ENCODE peak calls at places on chromosome 7, in five cellular contexts. One of them, this sample, is unnamed.

GRCh38 chr7:48537561-48537960 is 366.3 kb downstream of the ABCA13 start:
- DNase-seq in B cell: no peak
- DNase-seq in Panc1: no peak
- DNase-seq in GM12878: no peak
- DNase-seq in A549: no peak
- DNase-seq in this sample: no peak

GRCh38 chr7:74271742-74272141 is 17.5 kb upstream of the CLIP2 start:
- DNase-seq in B cell: no peak
- DNase-seq in Panc1: no peak
- DNase-seq in A549: no peak
- DNase-seq in GM12878: no peak
- DNase-seq in this sample: no peak

GRCh38 chr7:140597425-140597949 is 43.1 kb downstream of the DENND2A start:
- DNase-seq in GM12878: no peak
- DNase-seq in A549: no peak
- DNase-seq in B cell: no peak
- DNase-seq in Panc1: no peak
- DNase-seq in this sample: no peak

GRCh38 chr7:2554654-2555053 is 670 bp downstream of the BRAT1 start:
- DNase-seq in A549: no peak
- DNase-seq in B cell: no peak
- DNase-seq in GM12878: no peak
- DNase-seq in Panc1: no peak
- DNase-seq in this sample: no peak

GRCh38 chr7:100556541-100556940 is 17.2 kb downstream of the SAP25 start:
- DNase-seq in Panc1: no peak
- DNase-seq in A549: no peak
- DNase-seq in B cell: no peak
- DNase-seq in GM12878: no peak
- DNase-seq in this sample: no peak

GRCh38 chr7:99617187-99617781 is 538 bp downstream of the ZSCAN25 start:
- DNase-seq in GM12878: no peak
- DNase-seq in B cell: no peak
- DNase-seq in A549: peak
- DNase-seq in Panc1: no peak
- DNase-seq in this sample: no peak

GRCh38 chr7:106153891-106154449 is 41.9 kb upstream of the SYPL1 start:
- DNase-seq in B cell: peak
- DNase-seq in A549: peak
- DNase-seq in GM12878: peak
- DNase-seq in Panc1: peak
- DNase-seq in this sample: peak

GRCh38 chr7:130960208-130960988 is 226.4 kb upstream of the KLF14 start:
- DNase-seq in GM12878: peak
- DNase-seq in A549: peak
- DNase-seq in B cell: peak
- DNase-seq in Panc1: peak
- DNase-seq in this sample: peak

GRCh38 chr7:99473315-99473596 is 566 bp downstream of the ZNF789 start:
- DNase-seq in Panc1: no peak
- DNase-seq in GM12878: peak
- DNase-seq in A549: peak
- DNase-seq in B cell: peak
- DNase-seq in this sample: no peak

GRCh38 chr7:158078161-158078910 is 509.3 kb downstream of the PTPRN2 start:
- DNase-seq in A549: no peak
- DNase-seq in GM12878: no peak
- DNase-seq in Panc1: no peak
- DNase-seq in B cell: no peak
- DNase-seq in this sample: no peak

GRCh38 chr7:1899201-1899600 is 229.1 kb downstream of the ELFN1 start:
- DNase-seq in GM12878: no peak
- DNase-seq in A549: no peak
- DNase-seq in B cell: no peak
- DNase-seq in Panc1: no peak
- DNase-seq in this sample: no peak

GRCh38 chr7:81693894-81694293 is 76.0 kb downstream of the HGF start:
- DNase-seq in Panc1: no peak
- DNase-seq in GM12878: no peak
- DNase-seq in A549: no peak
- DNase-seq in B cell: no peak
- DNase-seq in this sample: no peak

GRCh38 chr7:130433336-130433735 is 7.5 kb downstream of the CEP41 start:
- DNase-seq in Panc1: no peak
- DNase-seq in A549: no peak
- DNase-seq in B cell: no peak
- DNase-seq in GM12878: no peak
- DNase-seq in this sample: no peak

GRCh38 chr7:80277434-80278427 is 143.1 kb downstream of the GNAI1 start:
- DNase-seq in Panc1: no peak
- DNase-seq in A549: peak
- DNase-seq in GM12878: no peak
- DNase-seq in B cell: no peak
- DNase-seq in this sample: no peak

GRCh38 chr7:94040254-94040653 is 36.1 kb upstream of the BET1 start:
- DNase-seq in GM12878: no peak
- DNase-seq in B cell: no peak
- DNase-seq in Panc1: no peak
- DNase-seq in A549: no peak
- DNase-seq in this sample: no peak

GRCh38 chr7:75734586-75735047 is 4.1 kb downstream of the HIP1 start:
- DNase-seq in A549: peak
- DNase-seq in Panc1: no peak
- DNase-seq in GM12878: no peak
- DNase-seq in B cell: no peak
- DNase-seq in this sample: no peak

GRCh38 chr7:42107484-42107883 is 129.5 kb downstream of the GLI3 start:
- DNase-seq in B cell: no peak
- DNase-seq in A549: no peak
- DNase-seq in GM12878: no peak
- DNase-seq in Panc1: no peak
- DNase-seq in this sample: no peak

GRCh38 chr7:123557016-123557630 is 495 bp downstream of the NDUFA5 start:
- DNase-seq in B cell: no peak
- DNase-seq in Panc1: no peak
- DNase-seq in A549: no peak
- DNase-seq in GM12878: no peak
- DNase-seq in this sample: no peak

GRCh38 chr7:100503350-100503735 is 19.6 kb downstream of the NYAP1 start:
- DNase-seq in Panc1: no peak
- DNase-seq in GM12878: no peak
- DNase-seq in A549: no peak
- DNase-seq in B cell: no peak
- DNase-seq in this sample: no peak

GRCh38 chr7:51350195-51350896 is 33.7 kb upstream of the COBL start:
- DNase-seq in GM12878: no peak
- DNase-seq in B cell: no peak
- DNase-seq in A549: peak
- DNase-seq in Panc1: no peak
- DNase-seq in this sample: no peak

GRCh38 chr7:90424720-90425119 is 21.5 kb downstream of the CLDN12 start:
- DNase-seq in B cell: no peak
- DNase-seq in GM12878: peak
- DNase-seq in Panc1: no peak
- DNase-seq in A549: no peak
- DNase-seq in this sample: no peak

GRCh38 chr7:66629222-66629658 is 559 bp downstream of the KCTD7 start:
- DNase-seq in GM12878: no peak
- DNase-seq in A549: peak
- DNase-seq in Panc1: no peak
- DNase-seq in B cell: no peak
- DNase-seq in this sample: no peak

GRCh38 chr7:105794741-105795729 is 81.4 kb downstream of the ATXN7L1 start:
- DNase-seq in B cell: no peak
- DNase-seq in A549: no peak
- DNase-seq in Panc1: no peak
- DNase-seq in GM12878: no peak
- DNase-seq in this sample: no peak

GRCh38 chr7:155363146-155363539 is 65.5 kb downstream of the INSIG1 start:
- DNase-seq in GM12878: no peak
- DNase-seq in A549: no peak
- DNase-seq in B cell: no peak
- DNase-seq in Panc1: no peak
- DNase-seq in this sample: no peak

GRCh38 chr7:155361947-155362346 is 64.3 kb downstream of the INSIG1 start:
- DNase-seq in GM12878: no peak
- DNase-seq in Panc1: no peak
- DNase-seq in B cell: no peak
- DNase-seq in A549: no peak
- DNase-seq in this sample: no peak

GRCh38 chr7:155362380-155363145 is 64.9 kb downstream of the INSIG1 start:
- DNase-seq in B cell: no peak
- DNase-seq in Panc1: no peak
- DNase-seq in A549: no peak
- DNase-seq in GM12878: no peak
- DNase-seq in this sample: no peak

GRCh38 chr7:155365146-155365874 is 67.6 kb downstream of the INSIG1 start:
- DNase-seq in B cell: no peak
- DNase-seq in Panc1: no peak
- DNase-seq in A549: no peak
- DNase-seq in GM12878: no peak
- DNase-seq in this sample: no peak

GRCh38 chr7:155363852-155364600 is 66.3 kb downstream of the INSIG1 start:
- DNase-seq in B cell: no peak
- DNase-seq in A549: no peak
- DNase-seq in GM12878: no peak
- DNase-seq in Panc1: no peak
- DNase-seq in this sample: peak
- TF ChIP-seq CTCF in B cell: no peak
- TF ChIP-seq CTCF in A549: no peak
- TF ChIP-seq CTCF in GM12878: no peak
- TF ChIP-seq CTCF in Panc1: no peak
- TF ChIP-seq CTCF in this sample: no peak

DNA sequence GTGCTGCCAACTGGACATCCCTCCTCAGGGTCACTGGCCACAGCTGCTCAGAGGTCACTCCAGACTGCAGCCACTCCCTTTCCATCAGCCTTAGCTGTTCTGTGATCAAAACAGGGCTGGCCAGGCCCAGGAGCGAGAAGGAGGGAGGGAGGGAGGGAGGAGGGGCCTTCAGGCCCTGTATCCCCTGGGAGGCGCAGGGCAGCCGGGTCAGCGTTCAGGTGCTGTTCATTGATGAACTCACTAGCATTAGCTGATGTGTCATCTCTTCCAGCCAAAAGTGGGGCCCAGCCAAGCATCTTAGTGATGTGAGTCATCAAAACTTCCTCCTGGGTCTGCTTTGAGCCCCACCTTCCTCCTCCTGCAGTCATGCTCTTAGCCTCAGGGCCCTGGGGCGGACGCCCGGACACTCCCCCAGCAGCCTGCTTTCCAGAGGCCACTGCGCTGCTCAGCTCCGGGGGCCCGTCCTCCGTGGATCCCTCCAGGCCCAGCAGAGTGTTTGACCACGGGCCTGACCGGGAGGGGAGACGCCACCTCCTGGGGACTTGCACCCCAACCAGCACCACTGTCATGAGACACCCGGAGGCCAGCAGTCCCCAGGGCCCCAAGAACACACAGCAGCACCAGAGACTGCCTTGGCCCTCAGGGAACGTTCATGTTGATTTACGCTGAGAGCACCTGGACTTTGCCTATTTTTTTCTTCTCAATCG is 149.2 kb downstream of the PRKAG2 start:
- DNase-seq in Panc1: peak
- DNase-seq in A549: peak
- DNase-seq in B cell: peak
- DNase-seq in GM12878: no peak
- DNase-seq in this sample: peak
- TF ChIP-seq CTCF in Panc1: no peak
- TF ChIP-seq CTCF in A549: no peak
- TF ChIP-seq CTCF in B cell: no peak
- TF ChIP-seq CTCF in GM12878: peak
- TF ChIP-seq CTCF in this sample: no peak

DNA sequence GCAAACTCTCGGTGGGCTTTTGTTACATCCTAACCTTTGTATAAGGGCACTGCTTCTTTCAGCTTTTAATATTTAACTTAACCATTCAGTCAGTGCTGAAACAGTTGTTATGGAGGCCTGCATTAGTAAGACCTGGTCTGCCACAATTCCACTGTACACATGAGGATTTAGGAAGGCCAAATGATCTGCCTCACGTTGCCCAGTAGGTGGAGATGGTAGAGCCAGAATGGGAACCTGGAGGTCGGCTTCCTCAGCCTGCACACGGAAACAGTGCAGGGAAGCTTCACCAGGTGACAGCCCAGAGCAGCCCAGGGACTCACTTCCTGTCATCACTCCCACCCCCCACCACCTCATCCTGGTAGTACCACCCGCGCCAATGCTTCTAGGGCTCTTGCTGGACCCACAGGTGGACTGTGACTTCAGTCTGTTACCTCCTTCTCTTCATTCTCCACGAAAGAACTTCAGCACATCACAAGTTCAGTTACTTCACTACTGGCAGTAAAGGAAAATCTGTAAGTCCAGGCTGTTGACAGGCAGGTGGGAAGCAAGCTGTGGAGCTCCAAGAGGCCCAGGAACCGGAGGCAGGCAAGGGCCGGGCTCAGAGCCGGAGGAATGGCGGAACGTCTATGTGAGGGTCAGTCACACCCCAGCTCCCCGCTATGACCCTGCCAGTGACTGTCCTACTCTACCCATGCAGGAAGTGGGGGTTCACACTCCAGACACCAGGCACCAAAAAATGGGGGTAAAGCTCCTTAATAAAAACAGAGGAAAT is 480.3 kb upstream of the C7orf33 start:
- DNase-seq in Panc1: no peak
- DNase-seq in B cell: no peak
- DNase-seq in GM12878: no peak
- DNase-seq in A549: no peak
- DNase-seq in this sample: no peak
- TF ChIP-seq CTCF in Panc1: peak
- TF ChIP-seq CTCF in B cell: no peak
- TF ChIP-seq CTCF in GM12878: no peak
- TF ChIP-seq CTCF in A549: no peak
- TF ChIP-seq CTCF in this sample: no peak

DNA sequence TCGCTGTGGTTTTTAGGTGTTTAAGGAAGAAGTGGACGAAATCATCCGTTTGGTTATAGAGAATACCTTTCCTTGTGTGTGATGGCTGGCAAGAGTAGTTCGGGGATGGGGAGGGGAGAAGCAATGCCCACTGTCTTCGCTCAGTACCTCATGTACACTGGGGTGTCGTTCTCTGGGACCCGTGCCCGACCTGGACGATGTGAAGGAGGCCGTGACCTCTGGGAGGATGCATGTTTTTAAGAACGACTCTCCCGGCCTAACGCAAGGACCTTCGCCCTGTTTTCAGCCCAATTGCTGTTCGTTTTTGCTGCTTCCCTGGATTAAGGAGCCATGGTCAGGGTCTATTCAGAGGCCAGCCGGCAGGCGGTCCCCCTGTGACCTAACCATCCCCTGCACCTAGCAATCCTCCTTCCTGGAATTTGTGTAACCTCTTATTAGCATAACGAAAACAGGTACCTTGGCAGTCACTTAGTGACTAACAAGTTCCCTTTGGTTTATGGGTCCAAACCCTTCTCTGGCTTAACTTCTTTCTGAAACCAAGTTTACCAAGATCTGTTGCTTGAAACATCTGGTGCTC is 1.3 kb downstream of the NFE2L3 start:
- DNase-seq in Panc1: no peak
- DNase-seq in A549: no peak
- DNase-seq in B cell: no peak
- DNase-seq in GM12878: no peak
- DNase-seq in this sample: peak
- TF ChIP-seq CTCF in Panc1: no peak
- TF ChIP-seq CTCF in A549: no peak
- TF ChIP-seq CTCF in B cell: no peak
- TF ChIP-seq CTCF in GM12878: no peak
- TF ChIP-seq CTCF in this sample: no peak

This sample was measured in activated CD8-positive, alpha-beta T cell treated with anti-CD3 and anti-CD28 coated beads for 36 hours.